ENCODE peak calls at places on chromosomes 5 and 9, in five cellular contexts. A is fibroblast of mammary gland, T is heart right ventricle, J is epithelial cell of proximal tubule, B is left ventricle myocardium inferior. D is an unnamed sample.

GRCh38 chr5:1005362-1005851 is 3.2 kb upstream of the NKD2 start:
- DNase-seq in A (no peak), T (no peak), J (no peak), B (peak), D (no peak)

GRCh38 chr9:105957830-105958229 is 263.5 kb downstream of the TMEM38B start:
- DNase-seq in A (no peak), T (no peak), J (peak), B (no peak), D (no peak)

GRCh38 chr9:109781541-109782197 is 1.7 kb downstream of the PALM2AKAP2 start:
- DNase-seq in A (peak), T (no peak), J (no peak), B (no peak), D (no peak)

GRCh38 chr5:9105851-9106250 is 440.0 kb downstream of the SEMA5A start:
- DNase-seq in A (no peak), T (no peak), J (no peak), B (no peak), D (no peak)

GRCh38 chr9:72775570-72775969 is 177.3 kb downstream of the ALDH1A1 start:
- DNase-seq in A (no peak), T (no peak), J (no peak), B (no peak), D (no peak)

GRCh38 chr9:113482341-113482740 is 18.8 kb downstream of the RGS3 start:
- DNase-seq in A (no peak), T (no peak), J (no peak), B (no peak), D (no peak)

GRCh38 chr5:59711316-59711715 is 182.2 kb downstream of the PDE4D start:
- DNase-seq in A (no peak), T (no peak), J (no peak), B (no peak), D (no peak)

GRCh38 chr9:110320651-110321050 is 17.0 kb downstream of the TXNDC8 start:
- DNase-seq in A (peak), T (no peak), J (no peak), B (no peak), D (no peak)

GRCh38 chr9:79654591-79654990 is 82.8 kb downstream of the TLE4 start:
- DNase-seq in A (no peak), T (no peak), J (no peak), B (no peak), D (no peak)

GRCh38 chr5:159198063-159199036 is 11.0 kb downstream of the RNF145 start:
- DNase-seq in A (no peak), T (no peak), J (no peak), B (no peak), D (no peak)

GRCh38 chr9:109346904-109347303 is 26.0 kb upstream of the EPB41L4B start:
- DNase-seq in A (no peak), T (no peak), J (no peak), B (no peak), D (no peak)

GRCh38 chr5:8633706-8634105 is 764.8 kb downstream of the MTRR start:
- DNase-seq in A (peak), T (no peak), J (peak), B (no peak), D (no peak)

GRCh38 chr5:175701797-175702196 is 43.9 kb downstream of the HRH2 start:
- DNase-seq in A (no peak), T (no peak), J (no peak), B (no peak), D (no peak)

GRCh38 chr9:136017813-136018190 is 56.6 kb upstream of the UBAC1 start:
- DNase-seq in A (no peak), T (peak), J (no peak), B (peak), D (no peak)

GRCh38 chr9:16282216-16282615 is 588.3 kb downstream of the BNC2 start:
- DNase-seq in A (peak), T (no peak), J (no peak), B (no peak), D (no peak)

GRCh38 chr5:11719888-11720481 is 184.3 kb downstream of the CTNND2 start:
- DNase-seq in A (peak), T (no peak), J (no peak), B (peak), D (peak)

GRCh38 chr5:96026334-96027065 is 64.8 kb upstream of the ELL2 start:
- DNase-seq in A (peak), T (no peak), J (no peak), B (no peak), D (no peak)

GRCh38 chr9:119968837-119969707 is 599.8 kb upstream of the BRINP1 start:
- DNase-seq in A (peak), T (peak), J (peak), B (peak), D (no peak)

GRCh38 chr5:86968311-86968753 is 299.4 kb upstream of the RASA1 start:
- DNase-seq in A (peak), T (peak), J (peak), B (peak), D (peak)

GRCh38 chr5:1008451-1009358 is at the start of gene NKD2:
- DNase-seq in A (no peak), T (peak), J (no peak), B (peak), D (no peak)

GRCh38 chr9:99778308-99778707 is 43.4 kb upstream of the NR4A3 start:
- DNase-seq in A (peak), T (no peak), J (peak), B (no peak), D (peak)

GRCh38 chr9:108759399-108759798 is 96.4 kb downstream of the ACTL7B start:
- DNase-seq in A (no peak), T (no peak), J (no peak), B (no peak), D (no peak)

GRCh38 chr5:154627711-154628678 is 127.2 kb upstream of the LARP1 start:
- DNase-seq in A (peak), T (no peak), J (no peak), B (no peak), D (no peak)

GRCh38 chr9:35688558-35689350 is 971 bp downstream of the TPM2 start:
- DNase-seq in A (peak), T (no peak), J (peak), B (no peak), D (peak)

GRCh38 chr5:143576721-143577484 is 173.4 kb upstream of the NR3C1 start:
- DNase-seq in A (peak), T (no peak), J (no peak), B (no peak), D (peak)

DNA sequence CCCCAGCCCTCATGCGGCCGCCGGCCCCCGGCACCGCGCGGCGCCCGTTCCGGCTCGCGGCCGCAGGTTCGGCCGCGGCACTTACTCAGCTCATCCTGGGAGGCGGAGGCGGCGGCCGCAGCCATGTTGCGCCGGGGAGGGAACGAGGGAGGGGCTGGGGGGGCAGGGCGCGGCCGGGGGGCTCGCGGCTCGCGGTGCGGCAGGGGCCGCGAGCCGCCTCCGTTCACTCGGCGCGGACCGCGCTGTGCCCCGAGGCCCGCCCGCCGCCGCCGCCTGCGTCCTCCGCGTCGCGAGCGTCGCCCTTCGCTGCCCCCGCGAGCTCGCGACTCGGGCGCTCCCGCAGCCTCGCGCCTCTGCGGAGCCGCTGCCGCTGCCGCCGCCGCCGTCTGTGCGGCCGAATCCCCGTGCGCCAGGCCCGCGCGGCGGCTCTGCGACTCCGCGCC is 743 bp downstream of the ECPAS start:
- DNase-seq in A (peak), T (peak), J (no peak), B (no peak), D (no peak)
- H3K4me3 ChIP-seq in A (no peak), T (peak), J (peak), B (peak), D (peak)

DNA sequence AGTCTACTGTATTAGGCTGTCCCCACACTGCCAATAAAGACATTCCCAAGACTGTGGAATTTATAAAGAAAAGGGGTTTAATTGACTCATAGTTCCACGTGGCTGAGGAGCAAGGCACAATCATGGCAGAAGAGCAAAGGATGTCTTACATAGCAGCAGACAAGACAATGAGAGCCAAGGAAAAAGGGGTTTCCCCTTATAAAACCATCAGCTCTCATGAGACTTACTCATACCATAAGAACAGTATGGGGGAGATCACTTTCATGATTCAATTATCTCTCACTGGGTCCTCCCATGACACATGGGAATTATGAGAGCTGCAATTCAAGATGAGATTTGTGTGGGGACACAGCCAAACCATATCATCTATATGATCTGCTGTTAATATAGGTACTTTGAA is 14.8 kb upstream of the FSTL4 start:
- DNase-seq in A (peak), T (no peak), J (no peak), B (no peak), D (no peak)
- H3K4me3 ChIP-seq in A (no peak), T (no peak), J (no peak), B (no peak), D (no peak)

GRCh38 chr5:72245517-72246238 is 74.4 kb downstream of the MRPS27 start:
- DNase-seq in A (no peak), T (no peak), J (no peak), B (no peak), D (no peak)

GRCh38 chr5:72244862-72245371 is 75.1 kb downstream of the MRPS27 start:
- DNase-seq in A (peak), T (no peak), J (no peak), B (no peak), D (no peak)

GRCh38 chr5:72246239-72246580 is 73.8 kb downstream of the MRPS27 start:
- DNase-seq in A (peak), T (no peak), J (no peak), B (no peak), D (no peak)

GRCh38 chr5:72248352-72249032 is 71.5 kb downstream of the MRPS27 start:
- DNase-seq in A (peak), T (no peak), J (peak), B (no peak), D (peak)

DNA sequence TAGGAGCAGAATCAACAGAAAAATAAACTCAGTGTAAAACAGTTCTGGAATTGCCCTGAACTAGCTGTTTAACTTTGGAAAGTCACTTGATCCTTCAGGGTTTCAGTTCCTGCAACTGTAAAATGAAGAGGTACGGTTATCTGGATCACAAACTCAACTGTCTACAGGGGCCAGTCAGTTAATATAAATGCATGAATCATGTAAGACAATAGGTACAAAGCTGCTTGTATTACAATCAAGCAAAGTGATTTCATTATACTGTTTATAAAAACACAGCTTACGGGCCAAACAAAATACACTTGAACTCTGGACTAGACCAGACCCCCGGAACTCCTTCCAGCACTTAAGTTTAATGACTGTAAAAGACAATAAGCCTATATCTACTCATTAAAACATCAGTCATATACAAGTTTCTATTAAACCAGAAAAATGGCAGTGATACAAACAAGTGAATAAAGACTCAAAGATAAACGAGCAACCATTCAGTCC is 73.0 kb downstream of the MRPS27 start:
- DNase-seq in A (peak), T (no peak), J (no peak), B (no peak), D (no peak)
- H3K4me3 ChIP-seq in A (no peak), T (no peak), J (no peak), B (no peak), D (no peak)

GRCh38 chr9:131416509-131416908 is 22.6 kb downstream of the PRRC2B start:
- DNase-seq in A (no peak), T (no peak), J (no peak), B (no peak), D (no peak)

GRCh38 chr9:131419716-131420115 is 25.8 kb downstream of the PRRC2B start:
- DNase-seq in A (no peak), T (no peak), J (no peak), B (no peak), D (no peak)

GRCh38 chr9:131419029-131419614 is 25.2 kb downstream of the PRRC2B start:
- DNase-seq in A (no peak), T (no peak), J (no peak), B (no peak), D (no peak)

GRCh38 chr9:131417264-131418142 is 23.6 kb downstream of the PRRC2B start:
- DNase-seq in A (no peak), T (no peak), J (no peak), B (no peak), D (no peak)

GRCh38 chr9:131418143-131419028 is 24.5 kb downstream of the PRRC2B start:
- DNase-seq in A (no peak), T (no peak), J (no peak), B (peak), D (no peak)
- H3K4me3 ChIP-seq in A (no peak), T (no peak), J (no peak), B (no peak), D (no peak)

DNA sequence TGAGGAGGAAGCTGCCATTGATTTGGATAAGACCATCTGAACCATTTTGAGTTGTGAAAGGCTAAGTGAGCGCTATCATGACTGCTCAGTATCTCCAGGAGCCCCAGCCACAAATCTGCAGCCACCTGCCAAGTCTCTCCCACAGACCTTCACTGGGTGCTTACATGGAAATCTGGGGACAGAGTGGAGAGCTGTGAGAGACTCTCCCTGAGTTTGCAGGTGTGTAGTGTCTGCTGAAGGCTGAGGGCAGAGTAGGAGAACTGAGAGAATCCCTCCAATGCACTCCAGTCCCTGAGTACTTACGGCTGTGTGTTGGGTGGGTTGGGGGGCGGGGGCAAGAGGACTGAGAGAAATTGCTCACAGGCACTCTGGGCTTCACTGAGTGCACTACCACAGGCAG is 123.7 kb downstream of the PRELID2 start:
- DNase-seq in A (no peak), T (no peak), J (no peak), B (no peak), D (no peak)
- H3K4me3 ChIP-seq in A (no peak), T (no peak), J (no peak), B (no peak), D (no peak)

DNA sequence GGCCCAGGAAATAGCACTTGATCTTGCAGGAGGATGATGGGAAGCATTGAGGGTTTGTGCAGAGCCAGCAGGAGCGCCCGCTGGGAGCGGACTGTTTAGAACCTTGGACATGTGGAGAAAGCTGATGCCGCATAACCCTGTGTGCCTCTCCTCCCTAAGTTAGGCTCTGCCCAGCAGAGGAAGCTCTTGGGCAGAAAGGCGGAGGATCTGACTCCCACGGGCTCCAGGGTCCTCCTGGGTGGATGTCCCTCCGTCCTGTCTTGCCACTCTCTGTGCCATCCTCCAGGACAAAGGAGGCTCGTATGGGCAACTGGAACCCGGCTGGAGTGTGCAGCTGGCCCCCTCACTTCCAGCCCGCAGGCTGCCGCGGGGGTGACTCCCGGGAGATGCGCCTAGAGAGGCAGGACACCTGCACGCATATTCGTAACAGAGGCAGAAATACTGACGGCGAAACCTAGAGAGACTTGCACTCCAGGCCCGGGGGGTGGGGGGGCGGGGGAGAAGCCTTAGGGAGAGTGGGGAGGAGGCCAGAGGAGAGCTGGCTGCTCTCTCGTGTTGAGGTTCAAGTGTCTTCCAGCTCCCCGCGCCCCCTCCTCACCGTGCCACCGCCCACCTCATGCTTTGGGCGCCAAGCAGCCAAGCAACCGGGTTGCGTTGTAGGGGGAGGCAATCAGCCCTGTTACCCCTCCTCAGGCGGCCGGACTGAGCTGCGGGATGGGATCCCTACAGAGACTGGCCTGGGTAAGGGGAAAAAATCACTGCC is 5.4 kb upstream of the FOXE1 start:
- DNase-seq in A (no peak), T (no peak), J (no peak), B (no peak), D (no peak)
- H3K4me3 ChIP-seq in A (no peak), T (no peak), J (peak), B (no peak), D (no peak)

D was measured in retinal pigment epithelial cell.